ENCODE peak calls at places on chromosomes 7 and 10, in seven cellular contexts. G is cardiac fibroblast, D is posterior cingulate gyrus, F is fibroblast of the conjunctiva, S is cardiac muscle cell, C is IMR-90, B is NCI-H1105. Y is an unnamed sample.

GRCh38 chr7:29208410-29209250 is 14.1 kb downstream of the CHN2 start:
- DNase-seq in G (no peak), D (no peak), F (no peak), S (no peak), C (no peak), B (no peak), Y (no peak)

GRCh38 chr7:72492446-72492845 is 80.3 kb upstream of the CALN1 start:
- DNase-seq in G (no peak), D (no peak), F (no peak), S (no peak), C (no peak), B (no peak), Y (no peak)

GRCh38 chr10:70578371-70578947 is 24.1 kb downstream of the PRF1 start:
- DNase-seq in G (peak; percentile 52), D (no peak), F (no peak), S (peak; percentile 29), C (peak; percentile 56), B (no peak), Y (no peak)

GRCh38 chr7:40300146-40300655 is 165.4 kb downstream of the SUGCT start:
- DNase-seq in G (no peak), D (no peak), F (no peak), S (no peak), C (no peak), B (no peak), Y (no peak)

GRCh38 chr10:70693619-70694286 is 21.4 kb downstream of the ADAMTS14 start:
- DNase-seq in G (peak; percentile 72), D (peak; percentile 79), F (peak; percentile 87), S (no peak), C (peak; percentile 58), B (no peak), Y (no peak)

GRCh38 chr10:71658349-71658745 is 61.2 kb downstream of the C10orf105 start:
- DNase-seq in G (no peak), D (no peak), F (no peak), S (no peak), C (no peak), B (no peak), Y (no peak)

GRCh38 chr7:47502240-47502877 is 79.6 kb downstream of the TNS3 start:
- DNase-seq in G (no peak), D (peak; percentile 46), F (no peak), S (no peak), C (no peak), B (no peak), Y (no peak)

GRCh38 chr7:116997972-116998371 is 44.7 kb downstream of the ST7 start:
- DNase-seq in G (no peak), D (peak; percentile 67), F (no peak), S (no peak), C (no peak), B (no peak), Y (no peak)

GRCh38 chr10:12077580-12078180 is 8.9 kb downstream of the DHTKD1 start:
- DNase-seq in G (no peak), D (no peak), F (no peak), S (no peak), C (no peak), B (no peak), Y (no peak)

GRCh38 chr10:16787361-16787791 is 29.8 kb downstream of the RSU1 start:
- DNase-seq in G (no peak), D (no peak), F (no peak), S (no peak), C (no peak), B (no peak), Y (no peak)

GRCh38 chr10:69360485-69361302 is 56.0 kb downstream of the TACR2 start:
- DNase-seq in G (peak; percentile 89), D (peak; percentile 92), F (peak; percentile 74), S (peak; percentile 31), C (peak; percentile 93), B (no peak), Y (peak; percentile 86)

GRCh38 chr10:100506596-100507356 is 12.9 kb downstream of the SEC31B start:
- DNase-seq in G (no peak), D (no peak), F (no peak), S (no peak), C (peak; percentile 86), B (no peak), Y (no peak)

GRCh38 chr10:5585517-5586222 is 60.9 kb downstream of the CALML3 start:
- DNase-seq in G (peak; percentile 43), D (no peak), F (no peak), S (peak; percentile 69), C (no peak), B (peak; percentile 61), Y (peak; percentile 14)

GRCh38 chr10:63562857-63563256 is 41.7 kb downstream of the REEP3 start:
- DNase-seq in G (no peak), D (no peak), F (no peak), S (no peak), C (no peak), B (no peak), Y (no peak)

GRCh38 chr7:45581271-45581780 is 7.2 kb downstream of the ADCY1 start:
- DNase-seq in G (no peak), D (no peak), F (no peak), S (no peak), C (no peak), B (no peak), Y (peak; percentile 20)

GRCh38 chr10:92291921-92292860 is 1.2 kb downstream of the MARCHF5 start:
- DNase-seq in G (peak; percentile 73), D (no peak), F (peak; percentile 37), S (peak; percentile 60), C (peak; percentile 57), B (peak; percentile 20), Y (peak; percentile 34)

GRCh38 chr7:96244992-96245292 is 77.0 kb downstream of the SLC25A13 start:
- DNase-seq in G (no peak), D (no peak), F (no peak), S (no peak), C (no peak), B (no peak), Y (no peak)

GRCh38 chr7:44348300-44348699 is 22.9 kb upstream of the CAMK2B start:
- DNase-seq in G (peak; percentile 44), D (no peak), F (peak; percentile 6), S (peak; percentile 24), C (peak; percentile 39), B (no peak), Y (no peak)

GRCh38 chr7:116836911-116837310 is 25.5 kb upstream of the CAPZA2 start:
- DNase-seq in G (no peak), D (no peak), F (no peak), S (no peak), C (no peak), B (no peak), Y (no peak)